ENCODE peak calls at places on chromosomes 11 and 22, in five cellular contexts. P, Z, M, F and X are unnamed samples.

GRCh38 chr11:61551630-61552029 is 29.2 kb downstream of the SYT7 start:
- DNase-seq in P (peak), Z (no peak), M (peak), F (peak), X (no peak)

GRCh38 chr11:73141309-73142127 is 600 bp downstream of the FCHSD2 start:
- DNase-seq in P (peak), Z (peak), M (peak), F (peak), X (peak)

GRCh38 chr22:32700186-32700882 is 101.2 kb upstream of the TIMP3 start:
- DNase-seq in P (peak), Z (no peak), M (peak), F (no peak), X (peak)

GRCh38 chr11:95456704-95457491 is 225.9 kb upstream of the SESN3 start:
- DNase-seq in P (peak), Z (no peak), M (no peak), F (no peak), X (peak)

GRCh38 chr22:22959147-22959827 is 71.7 kb downstream of the IGLL5 start:
- DNase-seq in P (peak), Z (peak), M (peak), F (no peak), X (peak)

GRCh38 chr11:17548444-17548843 is 1.4 kb downstream of the OTOG start:
- DNase-seq in P (no peak), Z (no peak), M (no peak), F (no peak), X (no peak)

GRCh38 chr11:125426818-125427528 is 69.1 kb downstream of the FEZ1 start:
- DNase-seq in P (no peak), Z (no peak), M (no peak), F (no peak), X (no peak)

GRCh38 chr11:32602657-32603410 is 19.2 kb downstream of the EIF3M start:
- DNase-seq in P (peak), Z (no peak), M (no peak), F (no peak), X (peak)

GRCh38 chr22:20606041-20606783 is 98.8 kb downstream of the MED15 start:
- DNase-seq in P (peak), Z (peak), M (peak), F (peak), X (peak)

GRCh38 chr11:132876301-132877071 is 655.8 kb downstream of the OPCML start:
- DNase-seq in P (peak), Z (no peak), M (no peak), F (no peak), X (no peak)

GRCh38 chr11:57241311-57241972 is 4.4 kb upstream of the APLNR start:
- DNase-seq in P (no peak), Z (no peak), M (no peak), F (no peak), X (no peak)

GRCh38 chr11:75492181-75492820 is 33.4 kb downstream of the GDPD5 start:
- DNase-seq in P (peak), Z (peak), M (no peak), F (no peak), X (peak)